ENCODE peak calls at places on chromosomes 7 and 10, in seven cellular contexts. K is fibroblast of lung, L is naive B cell, Q is brain microvascular endothelial cell, X is AML-193, F is head of caudate nucleus, Y is SK-MEL-5. A is an unnamed sample.

GRCh38 chr7:41847171-41847570 is 144.3 kb upstream of the INHBA start:
- DNase-seq in Y (no peak), K (no peak), L (no peak), Q (no peak), F (no peak), X (no peak), A (no peak)

GRCh38 chr7:30453859-30454258 is 24.7 kb downstream of the NOD1 start:
- DNase-seq in Q (no peak), L (no peak), K (no peak), X (no peak), Y (no peak), F (no peak), A (no peak)

GRCh38 chr7:33640732-33641131 is 264.6 kb upstream of the BMPER start:
- DNase-seq in L (no peak), K (no peak), Q (no peak), X (no peak), Y (no peak), F (no peak), A (no peak)

GRCh38 chr7:101173752-101174244 is 6.3 kb downstream of the NAT16 start:
- DNase-seq in X (no peak), L (no peak), K (no peak), Y (no peak), F (no peak), Q (no peak), A (peak)

GRCh38 chr7:102153586-102153948 is 133.1 kb upstream of the SH2B2 start:
- DNase-seq in X (no peak), Q (no peak), Y (no peak), L (no peak), K (no peak), F (no peak), A (no peak)

GRCh38 chr7:119090851-119091250 is 866.3 kb downstream of the ANKRD7 start:
- DNase-seq in L (no peak), Y (no peak), Q (no peak), F (no peak), K (no peak), X (no peak), A (no peak)

GRCh38 chr7:37052673-37053072 is 328.4 kb upstream of the AOAH start:
- DNase-seq in F (no peak), X (peak), Q (peak), Y (no peak), K (peak), L (no peak), A (peak)

GRCh38 chr7:158186406-158186805 is 401.2 kb downstream of the PTPRN2 start:
- DNase-seq in F (no peak), K (no peak), X (no peak), L (no peak), Y (no peak), Q (no peak), A (no peak)

GRCh38 chr10:49549640-49550346 is 10.9 kb upstream of the ERCC6 start:
- DNase-seq in L (no peak), Q (no peak), X (no peak), F (no peak), K (no peak), Y (no peak), A (no peak)

GRCh38 chr10:132554991-132555647 is 17.5 kb downstream of the INPP5A start:
- DNase-seq in X (no peak), Y (no peak), Q (no peak), K (no peak), F (no peak), L (peak), A (peak)

GRCh38 chr10:132647424-132647823 is 109.8 kb downstream of the INPP5A start:
- DNase-seq in K (no peak), L (no peak), X (no peak), Q (no peak), F (no peak), Y (no peak), A (no peak)

GRCh38 chr7:54841772-54842707 is 83.0 kb upstream of the SEC61G start:
- DNase-seq in X (no peak), Q (peak), K (peak), L (no peak), F (no peak), Y (peak), A (peak)

GRCh38 chr10:17682236-17682946 is 38.4 kb downstream of the STAM start:
- DNase-seq in K (no peak), L (no peak), X (no peak), Q (no peak), Y (peak), F (no peak), A (peak)

GRCh38 chr10:110918269-110918632 is 729 bp downstream of the BBIP1 start:
- DNase-seq in X (peak), Q (peak), K (peak), L (no peak), F (no peak), Y (peak), A (no peak)

GRCh38 chr10:103669243-103669929 is 175.9 kb downstream of the NEURL1 start:
- DNase-seq in X (no peak), Y (no peak), F (no peak), Q (no peak), K (peak), L (no peak), A (no peak)

GRCh38 chr10:43411536-43411935 is 2.5 kb upstream of the HNRNPF start:
- DNase-seq in K (no peak), F (no peak), Y (no peak), X (no peak), L (no peak), Q (no peak), A (no peak)

GRCh38 chr10:78045237-78045636 is 11.6 kb downstream of the RPS24 start:
- DNase-seq in Q (no peak), F (no peak), X (no peak), K (no peak), L (no peak), Y (no peak), A (peak)

GRCh38 chr7:659306-659847 is 67.1 kb upstream of the DNAAF5 start:
- DNase-seq in K (no peak), X (no peak), Q (no peak), Y (no peak), F (no peak), L (no peak), A (no peak)

GRCh38 chr10:86085136-86085535 is 281.5 kb downstream of the GRID1 start:
- DNase-seq in L (no peak), Q (no peak), K (no peak), F (no peak), X (no peak), Y (no peak), A (no peak)

GRCh38 chr7:133975130-133975529 is 152.0 kb upstream of the LRGUK start:
- DNase-seq in K (peak), L (no peak), X (no peak), F (no peak), Y (no peak), Q (no peak), A (no peak)

GRCh38 chr10:14326581-14326980 is 4.1 kb downstream of the FRMD4A start:
- DNase-seq in F (no peak), Y (no peak), X (no peak), Q (no peak), K (peak), L (no peak), A (no peak)

GRCh38 chr7:87600130-87601124 is at the start of gene ABCB1:
- DNase-seq in X (no peak), Y (peak), Q (no peak), F (peak), L (peak), K (peak), A (peak)

GRCh38 chr10:19302117-19302516 is 253.5 kb downstream of the MALRD1 start:
- DNase-seq in L (no peak), Y (no peak), Q (peak), K (peak), F (no peak), X (no peak), A (peak)

GRCh38 chr10:25017661-25018060 is 1.2 kb downstream of the THNSL1 start:
- DNase-seq in Y (no peak), X (no peak), K (no peak), L (no peak), F (no peak), Q (no peak), A (peak)

GRCh38 chr7:77982926-77983550 is 184.5 kb downstream of the PHTF2 start:
- DNase-seq in F (no peak), L (no peak), X (no peak), K (peak), Y (no peak), Q (no peak), A (no peak)

GRCh38 chr7:157827045-157827862 is 490.4 kb downstream of the DNAJB6 start:
- DNase-seq in L (no peak), Y (no peak), Q (no peak), X (no peak), K (no peak), F (no peak), A (no peak)

GRCh38 chr7:99693427-99694200 is 13.8 kb upstream of the CYP3A5 start:
- DNase-seq in X (no peak), Q (no peak), K (no peak), F (no peak), L (no peak), Y (no peak), A (peak)

GRCh38 chr10:77965294-77965693 is 38.7 kb upstream of the DLG5 start:
- DNase-seq in L (no peak), F (no peak), Y (no peak), K (peak), X (no peak), Q (peak), A (peak)

GRCh38 chr10:7045891-7046599 is 364.8 kb downstream of the SFMBT2 start:
- DNase-seq in L (peak), Q (no peak), X (peak), F (no peak), K (no peak), Y (no peak), A (peak)

GRCh38 chr7:24963218-24963617 is 16.8 kb downstream of the OSBPL3 start:
- DNase-seq in K (peak), L (peak), X (peak), F (peak), Y (peak), Q (no peak), A (peak)

GRCh38 chr10:29448125-29448524 is 159.3 kb downstream of the LYZL1 start:
- DNase-seq in Q (no peak), K (no peak), X (no peak), F (no peak), Y (no peak), L (no peak), A (no peak)

GRCh38 chr7:17408245-17408903 is 109.9 kb downstream of the AHR start:
- DNase-seq in K (peak), L (no peak), Q (peak), F (no peak), Y (peak), X (peak), A (peak)

GRCh38 chr10:15745748-15746147 is 26.0 kb upstream of the ITGA8 start:
- DNase-seq in Y (no peak), L (no peak), K (peak), X (no peak), F (no peak), Q (peak), A (no peak)

GRCh38 chr10:73095479-73096021 is 1.1 kb downstream of the P4HA1 start:
- DNase-seq in F (peak), K (peak), Q (peak), X (peak), L (peak), Y (peak), A (peak)

GRCh38 chr10:50807851-50808776 is 68.4 kb downstream of the ASAH2B start:
- DNase-seq in K (peak), Y (no peak), F (no peak), Q (peak), L (no peak), X (no peak), A (no peak)